ENCODE peak calls at places on chromosomes 7 and 10, in seven cellular contexts. One of them, this sample, is unnamed.

GRCh38 chr10:117936136-117936535 is 110.6 kb downstream of the RAB11FIP2 start:
- DNase-seq in K562: no peak
- DNase-seq in colonic mucosa: no peak
- DNase-seq in aorta: no peak
- DNase-seq in iPS DF 6.9: no peak
- DNase-seq in right atrium auricular region: peak
- DNase-seq in pancreas: no peak
- DNase-seq in this sample: no peak

GRCh38 chr7:48780862-48781261 is 143.5 kb upstream of the CDC14C start:
- DNase-seq in K562: no peak
- DNase-seq in colonic mucosa: no peak
- DNase-seq in aorta: no peak
- DNase-seq in iPS DF 6.9: no peak
- DNase-seq in right atrium auricular region: no peak
- DNase-seq in pancreas: no peak
- DNase-seq in this sample: no peak

GRCh38 chr10:72943498-72944234 is 10.9 kb downstream of the PLA2G12B start:
- DNase-seq in K562: no peak
- DNase-seq in colonic mucosa: no peak
- DNase-seq in aorta: no peak
- DNase-seq in iPS DF 6.9: no peak
- DNase-seq in right atrium auricular region: no peak
- DNase-seq in pancreas: no peak
- DNase-seq in this sample: no peak

GRCh38 chr7:11009631-11010030 is 36.0 kb downstream of the PHF14 start:
- DNase-seq in K562: no peak
- DNase-seq in colonic mucosa: no peak
- DNase-seq in aorta: no peak
- DNase-seq in iPS DF 6.9: no peak
- DNase-seq in right atrium auricular region: no peak
- DNase-seq in pancreas: no peak
- DNase-seq in this sample: no peak

GRCh38 chr7:17665029-17665428 is 275.3 kb downstream of the SNX13 start:
- DNase-seq in K562: no peak
- DNase-seq in colonic mucosa: no peak
- DNase-seq in aorta: no peak
- DNase-seq in iPS DF 6.9: no peak
- DNase-seq in right atrium auricular region: no peak
- DNase-seq in pancreas: no peak
- DNase-seq in this sample: no peak

GRCh38 chr7:142383826-142384507 is 126.1 kb upstream of the PRSS58 start:
- DNase-seq in K562: no peak
- DNase-seq in colonic mucosa: no peak
- DNase-seq in aorta: no peak
- DNase-seq in iPS DF 6.9: no peak
- DNase-seq in right atrium auricular region: no peak
- DNase-seq in pancreas: no peak
- DNase-seq in this sample: no peak

GRCh38 chr7:120732256-120732655 is 125.7 kb downstream of the TSPAN12 start:
- DNase-seq in K562: no peak
- DNase-seq in colonic mucosa: no peak
- DNase-seq in aorta: no peak
- DNase-seq in iPS DF 6.9: no peak
- DNase-seq in right atrium auricular region: no peak
- DNase-seq in pancreas: no peak
- DNase-seq in this sample: no peak

GRCh38 chr7:142718314-142718713 is 31.0 kb upstream of the PRSS1 start:
- DNase-seq in K562: no peak
- DNase-seq in colonic mucosa: no peak
- DNase-seq in aorta: no peak
- DNase-seq in iPS DF 6.9: no peak
- DNase-seq in right atrium auricular region: no peak
- DNase-seq in pancreas: no peak
- DNase-seq in this sample: no peak

GRCh38 chr7:123170333-123171016 is 29.3 kb downstream of the SLC13A1 start:
- DNase-seq in K562: no peak
- DNase-seq in colonic mucosa: no peak
- DNase-seq in aorta: no peak
- DNase-seq in iPS DF 6.9: no peak
- DNase-seq in right atrium auricular region: no peak
- DNase-seq in pancreas: no peak
- DNase-seq in this sample: peak

GRCh38 chr10:118139321-118139720 is 92.6 kb upstream of the RAB11FIP2 start:
- DNase-seq in K562: no peak
- DNase-seq in colonic mucosa: no peak
- DNase-seq in aorta: no peak
- DNase-seq in iPS DF 6.9: no peak
- DNase-seq in right atrium auricular region: no peak
- DNase-seq in pancreas: no peak
- DNase-seq in this sample: no peak

GRCh38 chr7:116977172-116977571 is 23.9 kb downstream of the ST7 start:
- DNase-seq in K562: no peak
- DNase-seq in colonic mucosa: no peak
- DNase-seq in aorta: no peak
- DNase-seq in iPS DF 6.9: no peak
- DNase-seq in right atrium auricular region: no peak
- DNase-seq in pancreas: no peak
- DNase-seq in this sample: no peak

GRCh38 chr7:99375070-99375807 is 709 bp downstream of the ARPC1B start:
- DNase-seq in K562: peak
- DNase-seq in colonic mucosa: peak
- DNase-seq in aorta: peak
- DNase-seq in iPS DF 6.9: no peak
- DNase-seq in right atrium auricular region: peak
- DNase-seq in pancreas: peak
- DNase-seq in this sample: peak

GRCh38 chr7:23246540-23246939 is at the start of gene GPNMB:
- DNase-seq in K562: no peak
- DNase-seq in colonic mucosa: peak
- DNase-seq in aorta: peak
- DNase-seq in iPS DF 6.9: no peak
- DNase-seq in right atrium auricular region: peak
- DNase-seq in pancreas: no peak
- DNase-seq in this sample: no peak

GRCh38 chr7:51123322-51124021 is 193.1 kb downstream of the COBL start:
- DNase-seq in K562: no peak
- DNase-seq in colonic mucosa: no peak
- DNase-seq in aorta: peak
- DNase-seq in iPS DF 6.9: no peak
- DNase-seq in right atrium auricular region: peak
- DNase-seq in pancreas: no peak
- DNase-seq in this sample: peak

GRCh38 chr10:9825491-9826018 is 1192.1 kb upstream of the CELF2 start:
- DNase-seq in K562: peak
- DNase-seq in colonic mucosa: no peak
- DNase-seq in aorta: no peak
- DNase-seq in iPS DF 6.9: no peak
- DNase-seq in right atrium auricular region: no peak
- DNase-seq in pancreas: no peak
- DNase-seq in this sample: no peak

GRCh38 chr7:74182453-74183090 is 8.4 kb downstream of the EIF4H start:
- DNase-seq in K562: no peak
- DNase-seq in colonic mucosa: no peak
- DNase-seq in aorta: no peak
- DNase-seq in iPS DF 6.9: no peak
- DNase-seq in right atrium auricular region: no peak
- DNase-seq in pancreas: no peak
- DNase-seq in this sample: no peak

GRCh38 chr10:110634527-110635209 is 9.5 kb upstream of the RBM20 start:
- DNase-seq in K562: no peak
- DNase-seq in colonic mucosa: peak
- DNase-seq in aorta: peak
- DNase-seq in iPS DF 6.9: no peak
- DNase-seq in right atrium auricular region: no peak
- DNase-seq in pancreas: peak
- DNase-seq in this sample: peak

GRCh38 chr10:58019863-58020537 is 247.7 kb downstream of the IPMK start:
- DNase-seq in K562: no peak
- DNase-seq in colonic mucosa: no peak
- DNase-seq in aorta: no peak
- DNase-seq in iPS DF 6.9: no peak
- DNase-seq in right atrium auricular region: no peak
- DNase-seq in pancreas: no peak
- DNase-seq in this sample: no peak

GRCh38 chr10:132762267-132762666 is 23.7 kb downstream of the NKX6-2 start:
- DNase-seq in K562: no peak
- DNase-seq in colonic mucosa: no peak
- DNase-seq in aorta: no peak
- DNase-seq in iPS DF 6.9: no peak
- DNase-seq in right atrium auricular region: no peak
- DNase-seq in pancreas: no peak
- DNase-seq in this sample: no peak

GRCh38 chr10:30127120-30127541 is 67.7 kb upstream of the JCAD start:
- DNase-seq in K562: no peak
- DNase-seq in colonic mucosa: no peak
- DNase-seq in aorta: peak
- DNase-seq in iPS DF 6.9: no peak
- DNase-seq in right atrium auricular region: no peak
- DNase-seq in pancreas: no peak
- DNase-seq in this sample: no peak

GRCh38 chr7:30906520-30907240 is 5.0 kb upstream of the AQP1 start:
- DNase-seq in K562: no peak
- DNase-seq in colonic mucosa: no peak
- DNase-seq in aorta: no peak
- DNase-seq in iPS DF 6.9: no peak
- DNase-seq in right atrium auricular region: no peak
- DNase-seq in pancreas: no peak
- DNase-seq in this sample: no peak

GRCh38 chr10:131667047-131667446 is 233.8 kb upstream of the PPP2R2D start:
- DNase-seq in K562: no peak
- DNase-seq in colonic mucosa: no peak
- DNase-seq in aorta: no peak
- DNase-seq in iPS DF 6.9: no peak
- DNase-seq in right atrium auricular region: no peak
- DNase-seq in pancreas: no peak
- DNase-seq in this sample: no peak

GRCh38 chr7:40763319-40764287 is 628.8 kb downstream of the SUGCT start:
- DNase-seq in K562: no peak
- DNase-seq in colonic mucosa: no peak
- DNase-seq in aorta: no peak
- DNase-seq in iPS DF 6.9: no peak
- DNase-seq in right atrium auricular region: no peak
- DNase-seq in pancreas: no peak
- DNase-seq in this sample: no peak

GRCh38 chr10:14686356-14686755 is 88.3 kb downstream of the FAM107B start:
- DNase-seq in K562: no peak
- DNase-seq in colonic mucosa: no peak
- DNase-seq in aorta: no peak
- DNase-seq in iPS DF 6.9: no peak
- DNase-seq in right atrium auricular region: no peak
- DNase-seq in pancreas: no peak
- DNase-seq in this sample: no peak

GRCh38 chr7:8109196-8110022 is 140.8 kb downstream of the GLCCI1 start:
- DNase-seq in K562: no peak
- DNase-seq in colonic mucosa: no peak
- DNase-seq in aorta: no peak
- DNase-seq in iPS DF 6.9: no peak
- DNase-seq in right atrium auricular region: no peak
- DNase-seq in pancreas: no peak
- DNase-seq in this sample: no peak

DNA sequence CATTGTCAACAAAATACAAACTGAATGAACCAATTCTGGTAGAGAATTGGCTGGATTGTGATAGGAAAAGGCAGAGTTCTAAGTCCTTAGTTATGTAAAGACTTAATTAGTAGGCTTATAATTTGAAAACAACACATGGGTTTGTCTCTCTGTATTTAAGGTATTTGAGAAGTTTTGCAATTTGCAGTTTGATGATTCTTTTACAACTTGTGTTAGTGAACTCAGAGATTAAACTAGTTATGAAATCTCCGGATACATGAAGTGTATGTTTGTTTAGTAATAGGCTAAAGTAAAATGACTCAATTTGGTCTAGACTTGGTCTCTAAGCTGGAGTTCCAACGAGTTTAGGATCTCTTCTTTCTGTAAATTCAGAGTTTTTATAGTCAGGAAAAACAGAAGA is 21.3 kb downstream of the TECTB start:
- DNase-seq in K562: no peak
- DNase-seq in colonic mucosa: no peak
- DNase-seq in aorta: no peak
- DNase-seq in iPS DF 6.9: no peak
- DNase-seq in right atrium auricular region: no peak
- DNase-seq in pancreas: no peak
- DNase-seq in this sample: no peak
- H3K27ac ChIP-seq in K562: no peak
- H3K27ac ChIP-seq in colonic mucosa: no peak
- H3K27ac ChIP-seq in aorta: no peak
- H3K27ac ChIP-seq in iPS DF 6.9: no peak
- H3K27ac ChIP-seq in right atrium auricular region: no peak
- H3K27ac ChIP-seq in pancreas: no peak
- H3K27ac ChIP-seq in this sample: no peak

GRCh38 chr10:95831515-95831914 is 75.6 kb downstream of the ENTPD1 start:
- DNase-seq in K562: no peak
- DNase-seq in colonic mucosa: no peak
- DNase-seq in aorta: no peak
- DNase-seq in iPS DF 6.9: no peak
- DNase-seq in right atrium auricular region: no peak
- DNase-seq in pancreas: no peak
- DNase-seq in this sample: no peak
- H3K27ac ChIP-seq in K562: no peak
- H3K27ac ChIP-seq in colonic mucosa: peak
- H3K27ac ChIP-seq in aorta: no peak
- H3K27ac ChIP-seq in iPS DF 6.9: no peak
- H3K27ac ChIP-seq in right atrium auricular region: peak
- H3K27ac ChIP-seq in pancreas: no peak
- H3K27ac ChIP-seq in this sample: no peak

GRCh38 chr7:52719677-52720076 is 315.8 kb upstream of the POM121L12 start:
- DNase-seq in K562: no peak
- DNase-seq in colonic mucosa: no peak
- DNase-seq in aorta: no peak
- DNase-seq in iPS DF 6.9: no peak
- DNase-seq in right atrium auricular region: no peak
- DNase-seq in pancreas: no peak
- DNase-seq in this sample: no peak
- H3K27ac ChIP-seq in K562: no peak
- H3K27ac ChIP-seq in colonic mucosa: no peak
- H3K27ac ChIP-seq in aorta: no peak
- H3K27ac ChIP-seq in iPS DF 6.9: no peak
- H3K27ac ChIP-seq in right atrium auricular region: no peak
- H3K27ac ChIP-seq in pancreas: no peak
- H3K27ac ChIP-seq in this sample: no peak

DNA sequence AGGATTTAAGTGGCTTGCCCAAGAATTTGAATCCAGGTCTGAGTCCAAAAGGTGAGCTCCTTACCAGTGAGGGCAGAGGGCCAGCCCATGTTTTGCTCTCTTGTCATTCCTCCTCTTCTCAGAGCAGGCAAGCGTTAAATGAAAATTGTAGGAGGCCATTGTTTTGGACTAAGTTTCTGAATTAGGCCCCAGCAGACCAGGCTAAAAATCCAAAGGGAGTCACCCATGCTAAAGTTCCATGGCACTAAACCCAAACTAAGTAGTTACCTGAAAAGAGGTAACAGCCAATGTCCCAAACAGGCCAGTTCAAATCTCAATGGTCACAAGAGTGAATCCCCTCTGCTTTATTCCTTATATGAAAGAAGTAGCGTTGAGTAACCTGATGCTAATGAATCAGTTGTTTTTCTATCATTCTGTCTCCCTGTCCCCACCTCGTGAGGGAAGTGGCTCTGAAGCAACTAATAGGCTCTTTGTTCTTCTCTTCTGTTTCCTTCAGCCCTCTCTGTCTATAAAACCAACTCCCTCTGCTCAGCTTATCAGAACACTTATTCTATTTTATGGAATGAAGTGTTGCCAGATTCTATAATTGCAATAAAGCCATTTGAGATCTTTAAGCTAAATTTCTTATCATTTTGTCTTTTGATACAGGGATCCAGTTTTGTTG is 17.5 kb upstream of the CDH23 start:
- DNase-seq in K562: no peak
- DNase-seq in colonic mucosa: no peak
- DNase-seq in aorta: no peak
- DNase-seq in iPS DF 6.9: no peak
- DNase-seq in right atrium auricular region: no peak
- DNase-seq in pancreas: no peak
- DNase-seq in this sample: no peak
- H3K27ac ChIP-seq in K562: no peak
- H3K27ac ChIP-seq in colonic mucosa: peak
- H3K27ac ChIP-seq in aorta: no peak
- H3K27ac ChIP-seq in iPS DF 6.9: no peak
- H3K27ac ChIP-seq in right atrium auricular region: no peak
- H3K27ac ChIP-seq in pancreas: no peak
- H3K27ac ChIP-seq in this sample: no peak

This sample was measured in left lung.